ENCODE peak calls at places on chromosomes 16 and 17, in five cellular contexts. P is ureter, D is colonic mucosa, T is heart right ventricle, F is iPS DF 19.7. L is an unnamed sample.

GRCh38 chr17:49365667-49366066 is 3.6 kb upstream of the ZNF652 start:
- DNase-seq in P (no peak), D (no peak), T (peak), F (no peak), L (peak)

GRCh38 chr17:45093444-45094110 is 32.5 kb downstream of the NMT1 start:
- DNase-seq in P (no peak), D (no peak), T (peak), F (no peak), L (no peak)

GRCh38 chr16:10941127-10941933 is 938 bp downstream of the DEXI start:
- DNase-seq in P (no peak), D (peak), T (no peak), F (no peak), L (peak)

GRCh38 chr17:7842950-7843535 is 9.0 kb downstream of the KDM6B start:
- DNase-seq in P (no peak), D (peak), T (peak), F (no peak), L (peak)

GRCh38 chr16:66551362-66551761 is 1.0 kb upstream of the CKLF start:
- DNase-seq in P (no peak), D (peak), T (no peak), F (no peak), L (no peak)

GRCh38 chr16:49593423-49594040 is 219.9 kb downstream of the C16orf78 start:
- DNase-seq in P (no peak), D (no peak), T (no peak), F (no peak), L (peak)

GRCh38 chr16:85321856-85322271 is 209.6 kb upstream of the CIBAR2 start:
- DNase-seq in P (peak), D (peak), T (peak), F (no peak), L (no peak)

GRCh38 chr17:2084129-2084765 is 29.3 kb downstream of the HIC1 start:
- DNase-seq in P (peak), D (peak), T (peak), F (no peak), L (peak)

GRCh38 chr17:73017653-73018052 is 74.8 kb downstream of the SLC39A11 start:
- DNase-seq in P (no peak), D (no peak), T (no peak), F (no peak), L (no peak)